ENCODE peak calls at places on chromosomes 13 and 19, in seven cellular contexts. One of them, this sample, is unnamed.

GRCh38 chr19:47891923-47892666 is 6.0 kb upstream of the SULT2A1 start:
- DNase-seq in left ventricle myocardium inferior: no peak
- DNase-seq in cardiac muscle cell: peak; percentile 81
- DNase-seq in PC-9: no peak
- DNase-seq in dorsolateral prefrontal cortex: no peak
- DNase-seq in hepatocyte: peak; percentile 92
- DNase-seq in CD8-positive, alpha-beta T cell: no peak
- DNase-seq in this sample: peak; percentile 28

GRCh38 chr19:53989600-53990533 is 1.6 kb upstream of the CACNG6 start:
- DNase-seq in left ventricle myocardium inferior: no peak
- DNase-seq in cardiac muscle cell: peak; percentile 71
- DNase-seq in PC-9: no peak
- DNase-seq in dorsolateral prefrontal cortex: no peak
- DNase-seq in hepatocyte: no peak
- DNase-seq in CD8-positive, alpha-beta T cell: no peak
- DNase-seq in this sample: peak; percentile 46

GRCh38 chr19:14381689-14382474 is 638 bp downstream of the ADGRE5 start:
- DNase-seq in left ventricle myocardium inferior: peak; percentile 37
- DNase-seq in cardiac muscle cell: peak; percentile 53
- DNase-seq in PC-9: peak; percentile 76
- DNase-seq in dorsolateral prefrontal cortex: no peak
- DNase-seq in hepatocyte: no peak
- DNase-seq in CD8-positive, alpha-beta T cell: peak; percentile 59
- DNase-seq in this sample: peak; percentile 70

GRCh38 chr13:112444001-112444311 is 67.8 kb downstream of the SPACA7 start:
- DNase-seq in left ventricle myocardium inferior: peak; percentile 49
- DNase-seq in cardiac muscle cell: peak; percentile 62
- DNase-seq in PC-9: peak; percentile 60
- DNase-seq in dorsolateral prefrontal cortex: peak; percentile 66
- DNase-seq in hepatocyte: peak; percentile 87
- DNase-seq in CD8-positive, alpha-beta T cell: no peak
- DNase-seq in this sample: peak; percentile 60

GRCh38 chr19:18591735-18592385 is 3.3 kb downstream of the REX1BD start:
- DNase-seq in left ventricle myocardium inferior: no peak
- DNase-seq in cardiac muscle cell: no peak
- DNase-seq in PC-9: no peak
- DNase-seq in dorsolateral prefrontal cortex: no peak
- DNase-seq in hepatocyte: no peak
- DNase-seq in CD8-positive, alpha-beta T cell: no peak
- DNase-seq in this sample: no peak

GRCh38 chr19:47561440-47562045 is 11.4 kb downstream of the ZNF541 start:
- DNase-seq in left ventricle myocardium inferior: no peak
- DNase-seq in cardiac muscle cell: no peak
- DNase-seq in PC-9: peak; percentile 80
- DNase-seq in dorsolateral prefrontal cortex: no peak
- DNase-seq in hepatocyte: no peak
- DNase-seq in CD8-positive, alpha-beta T cell: no peak
- DNase-seq in this sample: no peak

GRCh38 chr19:4234862-4235201 is 5.5 kb downstream of the EBI3 start:
- DNase-seq in left ventricle myocardium inferior: no peak
- DNase-seq in cardiac muscle cell: no peak
- DNase-seq in PC-9: no peak
- DNase-seq in dorsolateral prefrontal cortex: no peak
- DNase-seq in hepatocyte: no peak
- DNase-seq in CD8-positive, alpha-beta T cell: no peak
- DNase-seq in this sample: no peak

GRCh38 chr19:4800591-4801081 is 9.1 kb downstream of the FEM1A start:
- DNase-seq in left ventricle myocardium inferior: no peak
- DNase-seq in cardiac muscle cell: no peak
- DNase-seq in PC-9: peak; percentile 87
- DNase-seq in dorsolateral prefrontal cortex: no peak
- DNase-seq in hepatocyte: peak; percentile 44
- DNase-seq in CD8-positive, alpha-beta T cell: no peak
- DNase-seq in this sample: no peak

GRCh38 chr19:50239916-50240585 is 36.6 kb downstream of the MYH14 start:
- DNase-seq in left ventricle myocardium inferior: no peak
- DNase-seq in cardiac muscle cell: no peak
- DNase-seq in PC-9: no peak
- DNase-seq in dorsolateral prefrontal cortex: no peak
- DNase-seq in hepatocyte: no peak
- DNase-seq in CD8-positive, alpha-beta T cell: no peak
- DNase-seq in this sample: no peak

GRCh38 chr19:17109962-17110598 is 34.5 kb downstream of the MYO9B start:
- DNase-seq in left ventricle myocardium inferior: peak; percentile 64
- DNase-seq in cardiac muscle cell: no peak
- DNase-seq in PC-9: no peak
- DNase-seq in dorsolateral prefrontal cortex: no peak
- DNase-seq in hepatocyte: no peak
- DNase-seq in CD8-positive, alpha-beta T cell: no peak
- DNase-seq in this sample: no peak

GRCh38 chr13:107866666-107867623 is 348.4 kb downstream of the LIG4 start:
- DNase-seq in left ventricle myocardium inferior: no peak
- DNase-seq in cardiac muscle cell: peak; percentile 58
- DNase-seq in PC-9: no peak
- DNase-seq in dorsolateral prefrontal cortex: peak; percentile 52
- DNase-seq in hepatocyte: peak; percentile 61
- DNase-seq in CD8-positive, alpha-beta T cell: no peak
- DNase-seq in this sample: peak; percentile 8
- H3K4me3 ChIP-seq in left ventricle myocardium inferior: peak overlapping the region; percentile 59
- H3K4me3 ChIP-seq in cardiac muscle cell: peak overlapping the region; percentile 58
- H3K4me3 ChIP-seq in PC-9: peak overlapping the region; percentile 61
- H3K4me3 ChIP-seq in dorsolateral prefrontal cortex: peak overlapping the region; percentile 56
- H3K4me3 ChIP-seq in hepatocyte: peak overlapping the region; percentile 66
- H3K4me3 ChIP-seq in CD8-positive, alpha-beta T cell: no peak overlapping the region
- H3K4me3 ChIP-seq in this sample: peak overlapping the region; percentile 52

GRCh38 chr13:47831265-47831664 is 169.8 kb downstream of the SUCLA2 start:
- DNase-seq in left ventricle myocardium inferior: no peak
- DNase-seq in cardiac muscle cell: peak; percentile 76
- DNase-seq in PC-9: no peak
- DNase-seq in dorsolateral prefrontal cortex: no peak
- DNase-seq in hepatocyte: no peak
- DNase-seq in CD8-positive, alpha-beta T cell: no peak
- DNase-seq in this sample: peak; percentile 46

GRCh38 chr13:47829684-47830083 is 171.4 kb downstream of the SUCLA2 start:
- DNase-seq in left ventricle myocardium inferior: no peak
- DNase-seq in cardiac muscle cell: peak; percentile 59
- DNase-seq in PC-9: no peak
- DNase-seq in dorsolateral prefrontal cortex: no peak
- DNase-seq in hepatocyte: no peak
- DNase-seq in CD8-positive, alpha-beta T cell: no peak
- DNase-seq in this sample: peak; percentile 41

GRCh38 chr13:47837104-47837880 is 163.8 kb downstream of the SUCLA2 start:
- DNase-seq in left ventricle myocardium inferior: no peak
- DNase-seq in cardiac muscle cell: no peak
- DNase-seq in PC-9: no peak
- DNase-seq in dorsolateral prefrontal cortex: no peak
- DNase-seq in hepatocyte: no peak
- DNase-seq in CD8-positive, alpha-beta T cell: no peak
- DNase-seq in this sample: no peak

GRCh38 chr13:47835470-47836228 is 165.4 kb downstream of the SUCLA2 start:
- DNase-seq in left ventricle myocardium inferior: no peak
- DNase-seq in cardiac muscle cell: no peak
- DNase-seq in PC-9: no peak
- DNase-seq in dorsolateral prefrontal cortex: no peak
- DNase-seq in hepatocyte: no peak
- DNase-seq in CD8-positive, alpha-beta T cell: no peak
- DNase-seq in this sample: no peak

GRCh38 chr13:47832458-47832972 is 168.6 kb downstream of the SUCLA2 start:
- DNase-seq in left ventricle myocardium inferior: no peak
- DNase-seq in cardiac muscle cell: no peak
- DNase-seq in PC-9: no peak
- DNase-seq in dorsolateral prefrontal cortex: no peak
- DNase-seq in hepatocyte: no peak
- DNase-seq in CD8-positive, alpha-beta T cell: no peak
- DNase-seq in this sample: no peak
- TF ChIP-seq CTCF in left ventricle myocardium inferior: no peak
- TF ChIP-seq CTCF in cardiac muscle cell: no peak
- TF ChIP-seq CTCF in PC-9: no peak
- TF ChIP-seq CTCF in dorsolateral prefrontal cortex: no peak
- TF ChIP-seq CTCF in hepatocyte: no peak
- TF ChIP-seq CTCF in CD8-positive, alpha-beta T cell: no peak
- TF ChIP-seq CTCF in this sample: no peak

GRCh38 chr19:44718441-44719261 is 19.7 kb downstream of the CEACAM16 start:
- DNase-seq in left ventricle myocardium inferior: peak; percentile 78
- DNase-seq in cardiac muscle cell: peak; percentile 89
- DNase-seq in PC-9: peak; percentile 79
- DNase-seq in dorsolateral prefrontal cortex: no peak
- DNase-seq in hepatocyte: peak; percentile 81
- DNase-seq in CD8-positive, alpha-beta T cell: no peak
- DNase-seq in this sample: peak; percentile 59
- H3K4me3 ChIP-seq in left ventricle myocardium inferior: peak overlapping the region; percentile 55
- H3K4me3 ChIP-seq in cardiac muscle cell: peak overlapping the region; percentile 15
- H3K4me3 ChIP-seq in PC-9: peak overlapping the region; percentile 32
- H3K4me3 ChIP-seq in dorsolateral prefrontal cortex: no peak overlapping the region
- H3K4me3 ChIP-seq in hepatocyte: no peak overlapping the region
- H3K4me3 ChIP-seq in CD8-positive, alpha-beta T cell: no peak overlapping the region
- H3K4me3 ChIP-seq in this sample: peak overlapping the region; percentile 28

DNA sequence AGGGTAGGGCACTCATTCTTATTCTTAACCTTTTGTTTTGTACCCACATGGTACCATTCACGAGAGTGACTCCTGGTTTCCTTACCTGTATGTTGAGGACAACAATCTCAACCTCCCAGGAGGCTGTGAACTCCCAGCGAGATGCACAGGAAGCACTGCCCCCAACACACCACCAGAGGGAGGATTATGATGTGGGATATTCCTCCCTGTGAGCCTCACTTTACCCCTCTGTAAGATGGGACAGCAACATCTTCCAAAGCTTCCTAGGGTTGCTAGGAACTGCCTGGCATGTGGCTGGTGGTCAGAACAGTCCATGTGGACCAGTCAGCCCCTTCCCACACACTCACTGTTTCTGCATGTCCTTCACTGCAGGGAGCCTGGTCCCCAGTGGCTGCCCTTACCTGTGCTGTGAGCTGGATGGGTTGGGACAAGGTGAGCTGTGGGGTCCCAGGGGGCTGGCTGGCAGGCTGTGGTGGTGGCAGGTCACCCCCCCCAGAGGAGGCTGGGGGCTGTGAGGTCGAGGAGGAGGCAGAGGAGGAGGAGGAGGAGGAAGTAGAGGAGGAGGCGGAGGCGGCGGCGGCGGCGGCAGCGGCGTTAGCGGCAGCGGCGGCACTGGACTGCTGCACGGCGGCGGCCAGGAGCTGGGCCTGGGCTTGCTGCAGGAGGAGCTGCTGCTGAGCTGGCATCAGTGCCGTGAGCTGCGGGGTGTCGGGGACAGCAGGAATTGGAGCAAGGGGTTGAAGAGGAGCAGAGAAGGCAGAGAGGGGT is 15.8 kb downstream of the POU2F2 start:
- DNase-seq in left ventricle myocardium inferior: no peak
- DNase-seq in cardiac muscle cell: no peak
- DNase-seq in PC-9: no peak
- DNase-seq in dorsolateral prefrontal cortex: no peak
- DNase-seq in hepatocyte: no peak
- DNase-seq in CD8-positive, alpha-beta T cell: no peak
- DNase-seq in this sample: no peak
- TF ChIP-seq CTCF in left ventricle myocardium inferior: no peak
- TF ChIP-seq CTCF in cardiac muscle cell: no peak
- TF ChIP-seq CTCF in PC-9: peak; percentile 16
- TF ChIP-seq CTCF in dorsolateral prefrontal cortex: no peak
- TF ChIP-seq CTCF in hepatocyte: no peak
- TF ChIP-seq CTCF in CD8-positive, alpha-beta T cell: no peak
- TF ChIP-seq CTCF in this sample: peak; percentile 25

GRCh38 chr19:33296473-33297060 is 5.8 kb downstream of the CEBPA start:
- DNase-seq in left ventricle myocardium inferior: no peak
- DNase-seq in cardiac muscle cell: no peak
- DNase-seq in PC-9: no peak
- DNase-seq in dorsolateral prefrontal cortex: no peak
- DNase-seq in hepatocyte: no peak
- DNase-seq in CD8-positive, alpha-beta T cell: no peak
- DNase-seq in this sample: no peak
- H3K4me3 ChIP-seq in left ventricle myocardium inferior: no peak overlapping the region
- H3K4me3 ChIP-seq in cardiac muscle cell: no peak overlapping the region
- H3K4me3 ChIP-seq in PC-9: no peak overlapping the region
- H3K4me3 ChIP-seq in dorsolateral prefrontal cortex: no peak overlapping the region
- H3K4me3 ChIP-seq in hepatocyte: no peak overlapping the region
- H3K4me3 ChIP-seq in CD8-positive, alpha-beta T cell: no peak overlapping the region
- H3K4me3 ChIP-seq in this sample: no peak overlapping the region

DNA sequence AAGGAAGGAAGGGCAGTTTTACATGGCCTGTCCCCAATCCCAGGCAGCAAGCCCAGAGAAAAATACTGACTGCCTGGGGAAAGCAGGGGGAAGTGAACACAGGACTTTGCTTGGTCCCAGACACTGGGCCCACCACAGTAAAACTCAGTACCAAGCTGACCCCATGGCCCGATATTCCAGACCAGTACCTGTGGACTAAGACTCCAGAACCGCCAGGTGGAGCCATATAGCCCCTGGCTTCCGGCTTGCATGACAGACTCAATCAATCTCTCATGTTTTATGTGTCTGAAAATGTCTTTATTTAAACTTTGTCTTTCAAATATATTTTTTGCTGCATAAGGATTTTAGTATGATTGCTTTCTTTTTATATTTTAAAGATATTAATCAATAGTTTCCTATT is 767.9 kb upstream of the SLITRK6 start:
- DNase-seq in left ventricle myocardium inferior: no peak
- DNase-seq in cardiac muscle cell: no peak
- DNase-seq in PC-9: no peak
- DNase-seq in dorsolateral prefrontal cortex: no peak
- DNase-seq in hepatocyte: peak; percentile 8
- DNase-seq in CD8-positive, alpha-beta T cell: no peak
- DNase-seq in this sample: no peak
- TF ChIP-seq CTCF in left ventricle myocardium inferior: no peak
- TF ChIP-seq CTCF in cardiac muscle cell: peak; percentile 16
- TF ChIP-seq CTCF in PC-9: peak; percentile 40
- TF ChIP-seq CTCF in dorsolateral prefrontal cortex: no peak
- TF ChIP-seq CTCF in hepatocyte: peak; percentile 30
- TF ChIP-seq CTCF in CD8-positive, alpha-beta T cell: no peak
- TF ChIP-seq CTCF in this sample: no peak

GRCh38 chr13:79404985-79405384 is 1.1 kb downstream of the RBM26 start:
- DNase-seq in left ventricle myocardium inferior: no peak
- DNase-seq in cardiac muscle cell: no peak
- DNase-seq in PC-9: no peak
- DNase-seq in dorsolateral prefrontal cortex: peak; percentile 16
- DNase-seq in hepatocyte: no peak
- DNase-seq in CD8-positive, alpha-beta T cell: no peak
- DNase-seq in this sample: no peak

GRCh38 chr13:79407349-79407979 is 1.4 kb upstream of the RBM26 start:
- DNase-seq in left ventricle myocardium inferior: no peak
- DNase-seq in cardiac muscle cell: no peak
- DNase-seq in PC-9: no peak
- DNase-seq in dorsolateral prefrontal cortex: no peak
- DNase-seq in hepatocyte: no peak
- DNase-seq in CD8-positive, alpha-beta T cell: no peak
- DNase-seq in this sample: no peak

GRCh38 chr13:79406597-79406908 is 498 bp upstream of the RBM26 start:
- DNase-seq in left ventricle myocardium inferior: no peak
- DNase-seq in cardiac muscle cell: no peak
- DNase-seq in PC-9: no peak
- DNase-seq in dorsolateral prefrontal cortex: no peak
- DNase-seq in hepatocyte: no peak
- DNase-seq in CD8-positive, alpha-beta T cell: no peak
- DNase-seq in this sample: no peak

GRCh38 chr13:79405501-79405830 is 589 bp downstream of the RBM26 start:
- DNase-seq in left ventricle myocardium inferior: no peak
- DNase-seq in cardiac muscle cell: no peak
- DNase-seq in PC-9: no peak
- DNase-seq in dorsolateral prefrontal cortex: no peak
- DNase-seq in hepatocyte: no peak
- DNase-seq in CD8-positive, alpha-beta T cell: peak; percentile 8
- DNase-seq in this sample: no peak

GRCh38 chr13:79405831-79406596 is at the start of gene RBM26:
- DNase-seq in left ventricle myocardium inferior: peak; percentile 94
- DNase-seq in cardiac muscle cell: peak; percentile 96
- DNase-seq in PC-9: peak; percentile 81
- DNase-seq in dorsolateral prefrontal cortex: peak; percentile 88
- DNase-seq in hepatocyte: peak; percentile 95
- DNase-seq in CD8-positive, alpha-beta T cell: peak; percentile 90
- DNase-seq in this sample: peak; percentile 97
- H3K4me3 ChIP-seq in left ventricle myocardium inferior: peak within 1 kb of the TSS; percentile 82
- H3K4me3 ChIP-seq in cardiac muscle cell: peak within 1 kb of the TSS; percentile 89
- H3K4me3 ChIP-seq in PC-9: peak within 1 kb of the TSS; percentile 90
- H3K4me3 ChIP-seq in dorsolateral prefrontal cortex: peak within 1 kb of the TSS; percentile 90
- H3K4me3 ChIP-seq in hepatocyte: peak within 1 kb of the TSS; percentile 89
- H3K4me3 ChIP-seq in CD8-positive, alpha-beta T cell: peak within 1 kb of the TSS; percentile 84
- H3K4me3 ChIP-seq in this sample: peak within 1 kb of the TSS; percentile 86